ENCODE peak calls at places on chromosome 7, in four cellular contexts. Z is CD8-positive, alpha-beta T cell; N is fibroblast of villous mesenchyme; H is dorsolateral prefrontal cortex. G is an unnamed sample.

GRCh38 chr7:132778761-132779160 is 202.5 kb upstream of the PLXNA4 start:
- DNase-seq in N (no peak), H (no peak), Z (no peak), G (no peak)

GRCh38 chr7:5429253-5429856 is 5.7 kb upstream of the TNRC18 start:
- DNase-seq in Z (no peak), N (peak), H (no peak), G (no peak)

GRCh38 chr7:109376576-109376975 is 806.9 kb downstream of the DNAJB9 start:
- DNase-seq in H (no peak), Z (no peak), N (no peak), G (peak)

GRCh38 chr7:81233208-81233940 is 314.5 kb upstream of the SEMA3C start:
- DNase-seq in N (no peak), Z (no peak), H (no peak), G (no peak)

GRCh38 chr7:55569797-55570196 is 2.5 kb downstream of the VOPP1 start:
- DNase-seq in H (no peak), Z (no peak), N (no peak), G (no peak)

GRCh38 chr7:7861211-7861633 is 107.4 kb upstream of the GLCCI1 start:
- DNase-seq in H (no peak), N (peak), Z (no peak), G (peak)

GRCh38 chr7:66627876-66628360 is 763 bp upstream of the KCTD7 start:
- DNase-seq in Z (no peak), N (peak), H (peak), G (no peak)

GRCh38 chr7:21636694-21637093 is 93.9 kb downstream of the DNAH11 start:
- DNase-seq in N (no peak), Z (no peak), H (no peak), G (no peak)

GRCh38 chr7:116180302-116180701 is 30.0 kb upstream of the TES start:
- DNase-seq in N (peak), H (no peak), Z (no peak), G (peak)

GRCh38 chr7:12686894-12687212 is 580 bp upstream of the ARL4A start:
- DNase-seq in Z (no peak), N (no peak), H (no peak), G (no peak)
- TF ChIP-seq CTCF in Z (peak), N (no peak), H (peak), G (no peak)

DNA sequence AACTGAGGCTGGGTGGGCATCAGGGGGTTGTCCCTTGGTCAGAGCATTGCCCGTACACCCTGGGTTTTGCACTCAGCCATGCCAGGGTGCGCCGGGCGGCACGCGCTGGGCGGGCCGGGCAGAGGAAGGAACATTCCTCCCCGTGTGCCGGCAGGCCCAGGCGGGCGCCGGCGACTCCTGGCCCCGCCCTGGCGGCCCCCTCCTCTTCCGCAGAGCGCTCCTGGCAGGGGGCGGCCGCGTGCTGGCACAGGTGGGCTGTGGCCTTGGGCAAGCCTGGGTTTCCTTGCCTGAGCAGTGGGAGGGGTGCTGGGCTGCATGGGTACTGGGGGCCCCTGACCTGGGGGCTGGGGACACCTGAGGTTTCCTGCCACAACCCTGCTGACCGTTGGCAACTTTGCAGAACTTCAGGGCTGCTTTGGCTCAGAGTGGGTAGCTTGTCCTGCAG is 3.9 kb downstream of the LFNG start:
- DNase-seq in H (no peak), N (no peak), Z (no peak), G (no peak)
- H3K4me3 ChIP-seq in H (peak), N (no peak), Z (peak), G (no peak)

GRCh38 chr7:47285860-47286491 is 295.9 kb downstream of the TNS3 start:
- DNase-seq in H (no peak), N (peak), Z (no peak), G (peak)
- TF ChIP-seq CTCF in H (no peak), N (peak), Z (no peak), G (peak)

GRCh38 chr7:78171398-78171797 is 372.8 kb downstream of the PHTF2 start:
- DNase-seq in Z (no peak), H (no peak), N (no peak), G (no peak)

GRCh38 chr7:78173192-78173591 is 374.6 kb downstream of the PHTF2 start:
- DNase-seq in Z (no peak), H (no peak), N (no peak), G (no peak)

GRCh38 chr7:78169992-78170391 is 371.4 kb downstream of the PHTF2 start:
- DNase-seq in H (no peak), Z (no peak), N (no peak), G (no peak)

GRCh38 chr7:78175330-78175729 is 376.8 kb downstream of the PHTF2 start:
- DNase-seq in Z (no peak), N (no peak), H (peak), G (no peak)

GRCh38 chr7:78172138-78172887 is 373.7 kb downstream of the PHTF2 start:
- DNase-seq in H (no peak), N (no peak), Z (no peak), G (no peak)
- H3K4me3 ChIP-seq in H (no peak), N (no peak), Z (no peak), G (no peak)

DNA sequence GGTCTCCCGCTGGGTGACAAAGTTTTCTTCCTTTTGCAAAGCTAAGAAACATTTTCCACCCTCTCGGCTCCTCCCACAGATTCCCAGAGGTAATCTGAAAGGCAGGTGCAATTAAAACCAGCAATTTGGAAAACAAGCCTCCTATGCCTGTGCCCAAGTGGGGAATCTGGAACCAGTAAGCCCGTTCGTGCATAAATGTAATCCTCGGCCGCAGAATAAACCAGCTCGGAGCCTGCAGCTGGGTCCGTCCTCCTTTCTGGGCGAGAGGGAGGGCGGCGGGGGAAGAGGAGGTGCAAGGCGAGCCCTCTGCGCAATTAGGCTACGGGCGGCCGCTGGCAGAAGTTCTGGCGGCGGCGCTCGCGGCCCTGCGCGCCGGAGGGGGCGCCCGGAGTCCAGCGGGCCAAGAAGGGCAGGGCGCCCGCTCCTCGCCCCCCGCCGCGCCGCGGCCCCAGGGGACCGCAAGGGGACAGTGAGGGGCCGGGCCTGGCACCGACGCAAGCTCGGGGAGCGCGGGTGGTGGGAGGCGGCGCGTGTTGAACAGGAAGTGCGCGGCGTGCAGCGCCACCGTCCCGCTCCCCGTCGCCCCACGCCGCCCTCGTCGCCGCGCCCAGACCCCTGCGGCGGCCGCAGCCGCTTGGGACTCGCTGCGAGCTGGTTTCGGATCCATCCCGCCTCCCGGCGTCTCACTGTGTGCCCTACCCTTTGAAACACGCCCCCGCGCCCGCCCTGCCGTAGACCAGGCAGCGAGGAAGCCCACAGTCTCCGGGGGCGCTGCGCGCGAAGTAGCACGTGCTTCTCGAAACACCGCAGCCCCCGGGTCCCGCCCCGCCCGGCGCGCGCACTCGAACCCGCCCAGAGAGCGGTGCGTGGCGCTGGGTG is at the start of gene PRKAG2:
- DNase-seq in N (peak), Z (peak), H (peak), G (peak)
- TF ChIP-seq CTCF in N (no peak), Z (peak), H (no peak), G (no peak)

GRCh38 chr7:33646166-33646565 is 259.2 kb upstream of the BMPER start:
- DNase-seq in Z (no peak), N (no peak), H (no peak), G (no peak)

GRCh38 chr7:33643497-33643896 is 261.8 kb upstream of the BMPER start:
- DNase-seq in Z (no peak), N (peak), H (no peak), G (no peak)

GRCh38 chr7:33646992-33647391 is 258.3 kb upstream of the BMPER start:
- DNase-seq in H (no peak), N (no peak), Z (no peak), G (no peak)

GRCh38 chr7:33644489-33644888 is 260.9 kb upstream of the BMPER start:
- DNase-seq in Z (no peak), N (no peak), H (no peak), G (peak)

DNA sequence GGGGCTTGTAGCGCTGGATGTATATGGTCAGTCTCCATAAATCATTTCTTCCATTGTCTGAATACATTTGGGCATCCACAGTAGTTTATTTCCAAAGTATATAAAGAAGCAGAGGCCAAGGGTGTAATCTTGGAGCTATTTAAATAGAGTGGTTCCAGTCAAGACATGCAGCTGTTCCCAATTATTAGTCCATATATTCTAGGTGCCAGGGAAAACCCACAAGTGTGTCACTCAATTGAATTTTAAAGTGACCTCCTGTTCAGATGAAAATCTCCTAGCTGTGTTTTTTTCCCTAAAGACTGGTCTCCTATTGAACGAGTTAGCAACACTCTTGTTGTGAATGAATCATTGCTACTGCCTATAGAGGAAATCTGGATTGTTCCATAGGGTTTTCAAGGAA is 260.2 kb upstream of the BMPER start:
- DNase-seq in Z (no peak), H (no peak), N (no peak), G (peak)
- H3K4me3 ChIP-seq in Z (no peak), H (no peak), N (no peak), G (no peak)

G was measured in fibroblast of mammary gland.